ENCODE peak calls at places on chromosome 18, in eight cellular contexts. One of them, this sample, is unnamed.

GRCh38 chr18:78810706-78811105 is 168.9 kb upstream of the SALL3 start:
- DNase-seq in fibroblast of the aortic adventitia: no peak
- DNase-seq in BJ: no peak
- DNase-seq in psoas muscle: no peak
- DNase-seq in astrocyte of the spinal cord: no peak
- DNase-seq in A549: no peak
- DNase-seq in astrocyte of the cerebellum: no peak
- DNase-seq in fibroblast of mammary gland: no peak
- DNase-seq in this sample: no peak

GRCh38 chr18:79578396-79579260 is 101.0 kb upstream of the CTDP1 start:
- DNase-seq in astrocyte of the spinal cord: no peak
- DNase-seq in A549: no peak
- DNase-seq in BJ: no peak
- DNase-seq in psoas muscle: peak; percentile 40
- DNase-seq in fibroblast of the aortic adventitia: no peak
- DNase-seq in fibroblast of mammary gland: no peak
- DNase-seq in astrocyte of the cerebellum: no peak
- DNase-seq in this sample: no peak

GRCh38 chr18:45829896-45830295 is 4.4 kb downstream of the SIGLEC15 start:
- DNase-seq in fibroblast of mammary gland: no peak
- DNase-seq in BJ: no peak
- DNase-seq in fibroblast of the aortic adventitia: peak; percentile 45
- DNase-seq in A549: no peak
- DNase-seq in psoas muscle: no peak
- DNase-seq in astrocyte of the spinal cord: no peak
- DNase-seq in astrocyte of the cerebellum: no peak
- DNase-seq in this sample: no peak

GRCh38 chr18:3671181-3671580 is 221.2 kb downstream of the TGIF1 start:
- DNase-seq in astrocyte of the cerebellum: no peak
- DNase-seq in psoas muscle: no peak
- DNase-seq in BJ: no peak
- DNase-seq in fibroblast of the aortic adventitia: no peak
- DNase-seq in A549: peak; percentile 81
- DNase-seq in fibroblast of mammary gland: no peak
- DNase-seq in astrocyte of the spinal cord: no peak
- DNase-seq in this sample: no peak

GRCh38 chr18:31490838-31491237 is 7.1 kb upstream of the DSG2 start:
- DNase-seq in fibroblast of mammary gland: no peak
- DNase-seq in fibroblast of the aortic adventitia: no peak
- DNase-seq in astrocyte of the cerebellum: no peak
- DNase-seq in psoas muscle: no peak
- DNase-seq in astrocyte of the spinal cord: no peak
- DNase-seq in BJ: no peak
- DNase-seq in A549: no peak
- DNase-seq in this sample: no peak

GRCh38 chr18:46215902-46216723 is 111.9 kb downstream of the HAUS1 start:
- DNase-seq in fibroblast of mammary gland: no peak
- DNase-seq in fibroblast of the aortic adventitia: no peak
- DNase-seq in astrocyte of the spinal cord: no peak
- DNase-seq in A549: no peak
- DNase-seq in astrocyte of the cerebellum: no peak
- DNase-seq in BJ: no peak
- DNase-seq in psoas muscle: no peak
- DNase-seq in this sample: no peak

GRCh38 chr18:61679836-61680235 is 213.0 kb downstream of the RNF152 start:
- DNase-seq in BJ: no peak
- DNase-seq in astrocyte of the spinal cord: peak; percentile 20
- DNase-seq in fibroblast of the aortic adventitia: no peak
- DNase-seq in fibroblast of mammary gland: no peak
- DNase-seq in astrocyte of the cerebellum: no peak
- DNase-seq in psoas muscle: no peak
- DNase-seq in A549: no peak
- DNase-seq in this sample: no peak

GRCh38 chr18:49071365-49071764 is 120.6 kb upstream of the SMAD7 start:
- DNase-seq in psoas muscle: no peak
- DNase-seq in A549: no peak
- DNase-seq in BJ: no peak
- DNase-seq in fibroblast of mammary gland: no peak
- DNase-seq in astrocyte of the cerebellum: no peak
- DNase-seq in astrocyte of the spinal cord: no peak
- DNase-seq in fibroblast of the aortic adventitia: peak; percentile 45
- DNase-seq in this sample: no peak

GRCh38 chr18:73774836-73775509 is 372.7 kb downstream of the FBXO15 start:
- DNase-seq in astrocyte of the spinal cord: no peak
- DNase-seq in BJ: no peak
- DNase-seq in fibroblast of mammary gland: peak; percentile 29
- DNase-seq in astrocyte of the cerebellum: no peak
- DNase-seq in A549: peak; percentile 51
- DNase-seq in psoas muscle: no peak
- DNase-seq in fibroblast of the aortic adventitia: peak; percentile 35
- DNase-seq in this sample: no peak

GRCh38 chr18:73880387-73880786 is 267.2 kb downstream of the FBXO15 start:
- DNase-seq in astrocyte of the cerebellum: no peak
- DNase-seq in astrocyte of the spinal cord: no peak
- DNase-seq in A549: no peak
- DNase-seq in fibroblast of the aortic adventitia: no peak
- DNase-seq in fibroblast of mammary gland: no peak
- DNase-seq in psoas muscle: no peak
- DNase-seq in BJ: no peak
- DNase-seq in this sample: no peak

GRCh38 chr18:74148543-74149070 is 284 bp downstream of the TIMM21 start:
- DNase-seq in fibroblast of mammary gland: no peak
- DNase-seq in astrocyte of the spinal cord: no peak
- DNase-seq in A549: no peak
- DNase-seq in fibroblast of the aortic adventitia: no peak
- DNase-seq in BJ: no peak
- DNase-seq in astrocyte of the cerebellum: no peak
- DNase-seq in psoas muscle: no peak
- DNase-seq in this sample: no peak

GRCh38 chr18:7177131-7177744 is 53.7 kb upstream of the LRRC30 start:
- DNase-seq in psoas muscle: no peak
- DNase-seq in BJ: peak; percentile 24
- DNase-seq in fibroblast of the aortic adventitia: peak; percentile 63
- DNase-seq in astrocyte of the cerebellum: peak; percentile 63
- DNase-seq in fibroblast of mammary gland: peak; percentile 84
- DNase-seq in A549: peak; percentile 54
- DNase-seq in astrocyte of the spinal cord: peak; percentile 73
- DNase-seq in this sample: no peak

GRCh38 chr18:13112982-13113381 is 105.6 kb upstream of the LDLRAD4 start:
- DNase-seq in astrocyte of the cerebellum: peak; percentile 35
- DNase-seq in BJ: no peak
- DNase-seq in astrocyte of the spinal cord: peak; percentile 53
- DNase-seq in fibroblast of the aortic adventitia: peak; percentile 14
- DNase-seq in A549: peak; percentile 54
- DNase-seq in psoas muscle: no peak
- DNase-seq in fibroblast of mammary gland: peak; percentile 39
- DNase-seq in this sample: peak; percentile 16

GRCh38 chr18:14928396-14928795 is 180.4 kb downstream of the ANKRD30B start:
- DNase-seq in BJ: no peak
- DNase-seq in psoas muscle: no peak
- DNase-seq in A549: no peak
- DNase-seq in astrocyte of the spinal cord: no peak
- DNase-seq in fibroblast of the aortic adventitia: no peak
- DNase-seq in astrocyte of the cerebellum: no peak
- DNase-seq in fibroblast of mammary gland: no peak
- DNase-seq in this sample: no peak

GRCh38 chr18:63788447-63789096 is 13.4 kb downstream of the SERPINB7 start:
- DNase-seq in A549: peak; percentile 63
- DNase-seq in fibroblast of mammary gland: peak; percentile 95
- DNase-seq in astrocyte of the spinal cord: peak; percentile 87
- DNase-seq in astrocyte of the cerebellum: peak; percentile 48
- DNase-seq in BJ: peak; percentile 62
- DNase-seq in fibroblast of the aortic adventitia: peak; percentile 70
- DNase-seq in psoas muscle: no peak
- DNase-seq in this sample: no peak

GRCh38 chr18:72868666-72869661 is 1.2 kb upstream of the NETO1 start:
- DNase-seq in A549: no peak
- DNase-seq in psoas muscle: no peak
- DNase-seq in astrocyte of the spinal cord: peak; percentile 25
- DNase-seq in fibroblast of the aortic adventitia: no peak
- DNase-seq in astrocyte of the cerebellum: no peak
- DNase-seq in BJ: no peak
- DNase-seq in fibroblast of mammary gland: no peak
- DNase-seq in this sample: no peak

GRCh38 chr18:33839452-33840225 is 261.6 kb downstream of the ASXL3 start:
- DNase-seq in astrocyte of the cerebellum: peak; percentile 78
- DNase-seq in astrocyte of the spinal cord: peak; percentile 78
- DNase-seq in psoas muscle: no peak
- DNase-seq in fibroblast of the aortic adventitia: peak; percentile 57
- DNase-seq in BJ: no peak
- DNase-seq in fibroblast of mammary gland: peak; percentile 69
- DNase-seq in A549: peak; percentile 33
- DNase-seq in this sample: peak; percentile 44
- H3K4me3 ChIP-seq in astrocyte of the cerebellum: no peak overlapping the region
- H3K4me3 ChIP-seq in astrocyte of the spinal cord: no peak overlapping the region
- H3K4me3 ChIP-seq in psoas muscle: no peak overlapping the region
- H3K4me3 ChIP-seq in fibroblast of the aortic adventitia: no peak overlapping the region
- H3K4me3 ChIP-seq in BJ: no peak overlapping the region
- H3K4me3 ChIP-seq in fibroblast of mammary gland: no peak overlapping the region
- H3K4me3 ChIP-seq in A549: no peak overlapping the region
- H3K4me3 ChIP-seq in this sample: no peak overlapping the region

DNA sequence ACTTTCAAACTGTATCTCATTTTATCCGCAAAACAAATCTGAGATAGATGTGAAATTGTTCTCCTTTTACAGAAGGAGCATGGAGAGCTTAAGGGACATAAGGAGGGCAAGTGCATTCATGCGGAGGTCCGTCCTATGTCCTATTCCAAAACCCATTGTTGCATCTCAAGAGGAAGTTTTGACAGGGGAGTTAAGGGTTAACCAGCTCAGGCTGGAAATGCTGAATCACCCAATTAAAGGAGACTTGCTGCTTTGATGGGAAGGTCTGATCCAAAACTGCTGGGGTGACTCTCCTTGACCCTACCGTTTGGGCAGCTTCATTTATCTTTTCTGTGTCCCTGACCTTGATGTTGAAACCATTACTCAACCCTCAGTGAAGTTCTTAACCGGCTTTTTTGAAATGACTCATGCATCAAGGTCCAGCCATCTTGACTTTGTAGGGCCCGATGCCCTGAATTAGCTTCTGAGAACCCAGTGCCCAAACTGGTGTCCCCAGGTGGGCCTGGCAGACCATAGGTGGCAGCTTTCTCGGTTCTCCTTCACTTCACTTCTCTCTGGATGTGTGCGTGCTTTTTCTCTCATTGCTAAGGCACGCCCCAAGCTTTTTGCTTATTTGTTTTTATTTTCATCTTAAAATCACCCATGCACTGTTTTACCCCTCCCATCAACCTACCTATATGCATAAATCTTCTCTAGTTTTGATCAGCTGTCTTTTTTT is 15.9 kb upstream of the TXNDC2 start:
- DNase-seq in BJ: peak; percentile 35
- DNase-seq in fibroblast of the aortic adventitia: peak; percentile 95
- DNase-seq in astrocyte of the spinal cord: peak; percentile 50
- DNase-seq in psoas muscle: no peak
- DNase-seq in A549: peak; percentile 88
- DNase-seq in astrocyte of the cerebellum: no peak
- DNase-seq in fibroblast of mammary gland: peak; percentile 94
- DNase-seq in this sample: peak; percentile 42
- H3K4me3 ChIP-seq in BJ: no peak overlapping the region
- H3K4me3 ChIP-seq in fibroblast of the aortic adventitia: no peak overlapping the region
- H3K4me3 ChIP-seq in astrocyte of the spinal cord: no peak overlapping the region
- H3K4me3 ChIP-seq in psoas muscle: no peak overlapping the region
- H3K4me3 ChIP-seq in A549: no peak overlapping the region
- H3K4me3 ChIP-seq in astrocyte of the cerebellum: no peak overlapping the region
- H3K4me3 ChIP-seq in fibroblast of mammary gland: no peak overlapping the region
- H3K4me3 ChIP-seq in this sample: no peak overlapping the region

GRCh38 chr18:966095-967036 is 61.7 kb downstream of the ADCYAP1 start:
- DNase-seq in A549: no peak
- DNase-seq in BJ: no peak
- DNase-seq in astrocyte of the spinal cord: no peak
- DNase-seq in fibroblast of the aortic adventitia: no peak
- DNase-seq in fibroblast of mammary gland: no peak
- DNase-seq in psoas muscle: no peak
- DNase-seq in astrocyte of the cerebellum: no peak
- DNase-seq in this sample: no peak

GRCh38 chr18:963276-963675 is 58.6 kb downstream of the ADCYAP1 start:
- DNase-seq in astrocyte of the cerebellum: no peak
- DNase-seq in BJ: no peak
- DNase-seq in fibroblast of mammary gland: no peak
- DNase-seq in A549: no peak
- DNase-seq in psoas muscle: no peak
- DNase-seq in fibroblast of the aortic adventitia: no peak
- DNase-seq in astrocyte of the spinal cord: no peak
- DNase-seq in this sample: no peak

GRCh38 chr18:959854-960253 is 55.2 kb downstream of the ADCYAP1 start:
- DNase-seq in BJ: no peak
- DNase-seq in fibroblast of the aortic adventitia: peak; percentile 73
- DNase-seq in psoas muscle: no peak
- DNase-seq in astrocyte of the cerebellum: no peak
- DNase-seq in astrocyte of the spinal cord: no peak
- DNase-seq in fibroblast of mammary gland: no peak
- DNase-seq in A549: no peak
- DNase-seq in this sample: no peak

GRCh38 chr18:957829-958228 is 53.2 kb downstream of the ADCYAP1 start:
- DNase-seq in astrocyte of the spinal cord: no peak
- DNase-seq in BJ: no peak
- DNase-seq in fibroblast of the aortic adventitia: no peak
- DNase-seq in astrocyte of the cerebellum: no peak
- DNase-seq in fibroblast of mammary gland: no peak
- DNase-seq in psoas muscle: no peak
- DNase-seq in A549: no peak
- DNase-seq in this sample: no peak

DNA sequence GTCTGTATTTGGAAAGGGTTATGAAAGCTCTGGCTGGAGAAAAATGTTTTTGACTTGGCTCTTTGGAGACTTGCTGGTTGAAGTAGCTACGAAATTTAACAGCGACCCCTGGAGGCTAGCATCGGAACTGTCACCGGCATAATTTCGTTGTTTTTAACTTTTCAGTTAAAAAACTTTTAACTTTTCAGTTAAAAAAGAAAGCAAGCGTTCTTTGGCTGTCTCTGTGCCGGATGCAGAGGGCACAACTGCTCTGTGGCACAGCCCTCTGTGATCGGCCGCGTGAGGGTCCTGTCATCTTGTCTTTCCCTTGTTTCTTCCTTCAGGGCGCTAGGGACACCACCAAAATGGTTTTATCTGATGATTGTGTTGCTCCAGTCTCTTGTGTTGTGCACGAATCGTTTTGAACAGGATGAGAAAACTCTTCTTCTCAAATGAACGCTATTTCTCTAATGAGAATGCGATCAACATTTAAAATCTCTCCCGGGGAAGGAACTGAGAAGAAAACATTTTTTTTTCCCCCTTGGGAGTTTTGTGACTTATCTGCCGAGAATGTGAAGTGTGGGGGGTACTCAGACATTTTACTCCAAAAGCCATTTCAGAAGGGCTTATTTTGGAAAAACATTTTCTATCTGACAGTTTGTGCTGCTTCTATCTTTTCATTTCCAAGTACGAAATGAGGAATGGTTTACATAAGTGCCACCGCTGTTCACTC is 57.1 kb downstream of the ADCYAP1 start:
- DNase-seq in A549: peak; percentile 14
- DNase-seq in astrocyte of the cerebellum: peak; percentile 44
- DNase-seq in astrocyte of the spinal cord: peak; percentile 65
- DNase-seq in psoas muscle: no peak
- DNase-seq in fibroblast of mammary gland: peak; percentile 54
- DNase-seq in fibroblast of the aortic adventitia: peak; percentile 80
- DNase-seq in BJ: peak; percentile 8
- DNase-seq in this sample: peak; percentile 31
- H3K4me3 ChIP-seq in A549: no peak overlapping the region
- H3K4me3 ChIP-seq in astrocyte of the cerebellum: peak overlapping the region; percentile 43
- H3K4me3 ChIP-seq in astrocyte of the spinal cord: peak overlapping the region; percentile 45
- H3K4me3 ChIP-seq in psoas muscle: peak overlapping the region; percentile 51
- H3K4me3 ChIP-seq in fibroblast of mammary gland: peak overlapping the region; percentile 58
- H3K4me3 ChIP-seq in fibroblast of the aortic adventitia: peak overlapping the region; percentile 68
- H3K4me3 ChIP-seq in BJ: peak overlapping the region; percentile 29
- H3K4me3 ChIP-seq in this sample: peak overlapping the region; percentile 17

GRCh38 chr18:75915941-75916640 is 488.6 kb upstream of the SMIM21 start:
- DNase-seq in fibroblast of the aortic adventitia: no peak
- DNase-seq in A549: no peak
- DNase-seq in astrocyte of the spinal cord: no peak
- DNase-seq in BJ: no peak
- DNase-seq in psoas muscle: no peak
- DNase-seq in fibroblast of mammary gland: no peak
- DNase-seq in astrocyte of the cerebellum: no peak
- DNase-seq in this sample: no peak
- H3K4me3 ChIP-seq in fibroblast of the aortic adventitia: no peak overlapping the region
- H3K4me3 ChIP-seq in A549: no peak overlapping the region
- H3K4me3 ChIP-seq in astrocyte of the spinal cord: peak overlapping the region; percentile 34
- H3K4me3 ChIP-seq in BJ: peak overlapping the region; percentile 9
- H3K4me3 ChIP-seq in psoas muscle: peak overlapping the region; percentile 60
- H3K4me3 ChIP-seq in fibroblast of mammary gland: no peak overlapping the region
- H3K4me3 ChIP-seq in astrocyte of the cerebellum: peak overlapping the region; percentile 49
- H3K4me3 ChIP-seq in this sample: no peak overlapping the region

This sample was measured in HAP-1.